ENCODE peak calls at places on chromosome 4, in nine cellular contexts. One of them, this sample, is unnamed. For H3K4me1, the result is how much of the 10 kb centered on the place peaks cover.

GRCh38 chr4:2762048-2762447 is 5.9 kb upstream of the TNIP2 start:
- DNase-seq in aorta: no peak
- DNase-seq in heart right ventricle: no peak
- DNase-seq in A549: no peak
- DNase-seq in Peyer's patch: no peak
- DNase-seq in ascending aorta: no peak
- DNase-seq in psoas muscle: no peak
- DNase-seq in fibroblast of lung: no peak
- DNase-seq in vagina: no peak
- DNase-seq in this sample: peak

GRCh38 chr4:71188197-71188625 is 150.6 kb upstream of the SLC4A4 start:
- DNase-seq in Peyer's patch: no peak
- DNase-seq in vagina: no peak
- DNase-seq in heart right ventricle: no peak
- DNase-seq in ascending aorta: no peak
- DNase-seq in psoas muscle: no peak
- DNase-seq in fibroblast of lung: no peak
- DNase-seq in aorta: no peak
- DNase-seq in A549: no peak
- DNase-seq in this sample: no peak

GRCh38 chr4:80385397-80386280 is 50.1 kb downstream of the CFAP299 start:
- DNase-seq in heart right ventricle: no peak
- DNase-seq in fibroblast of lung: no peak
- DNase-seq in Peyer's patch: no peak
- DNase-seq in A549: no peak
- DNase-seq in ascending aorta: no peak
- DNase-seq in psoas muscle: no peak
- DNase-seq in aorta: no peak
- DNase-seq in vagina: no peak
- DNase-seq in this sample: no peak

GRCh38 chr4:15868065-15868464 is 70.5 kb downstream of the FGFBP1 start:
- DNase-seq in fibroblast of lung: peak
- DNase-seq in heart right ventricle: no peak
- DNase-seq in psoas muscle: no peak
- DNase-seq in Peyer's patch: no peak
- DNase-seq in A549: peak
- DNase-seq in vagina: no peak
- DNase-seq in aorta: no peak
- DNase-seq in ascending aorta: no peak
- DNase-seq in this sample: no peak

GRCh38 chr4:81314196-81314896 is 99.3 kb upstream of the PRKG2 start:
- DNase-seq in heart right ventricle: peak
- DNase-seq in Peyer's patch: peak
- DNase-seq in psoas muscle: no peak
- DNase-seq in A549: peak
- DNase-seq in aorta: no peak
- DNase-seq in vagina: no peak
- DNase-seq in ascending aorta: no peak
- DNase-seq in fibroblast of lung: no peak
- DNase-seq in this sample: no peak

GRCh38 chr4:185921583-185922555 is 109.9 kb upstream of the SORBS2 start:
- DNase-seq in fibroblast of lung: peak
- DNase-seq in vagina: no peak
- DNase-seq in A549: no peak
- DNase-seq in psoas muscle: no peak
- DNase-seq in aorta: no peak
- DNase-seq in Peyer's patch: no peak
- DNase-seq in ascending aorta: no peak
- DNase-seq in heart right ventricle: no peak
- DNase-seq in this sample: no peak

GRCh38 chr4:4320951-4321714 is 31.1 kb downstream of the ZBTB49 start:
- DNase-seq in ascending aorta: no peak
- DNase-seq in fibroblast of lung: no peak
- DNase-seq in heart right ventricle: no peak
- DNase-seq in aorta: no peak
- DNase-seq in Peyer's patch: peak
- DNase-seq in vagina: no peak
- DNase-seq in psoas muscle: no peak
- DNase-seq in A549: no peak
- DNase-seq in this sample: peak

GRCh38 chr4:183444953-183445543 is 612 bp downstream of the CDKN2AIP start:
- DNase-seq in vagina: no peak
- DNase-seq in Peyer's patch: peak
- DNase-seq in aorta: peak
- DNase-seq in A549: no peak
- DNase-seq in fibroblast of lung: peak
- DNase-seq in ascending aorta: no peak
- DNase-seq in psoas muscle: no peak
- DNase-seq in heart right ventricle: peak
- DNase-seq in this sample: peak

GRCh38 chr4:105588252-105588651 is 35.8 kb downstream of the ARHGEF38 start:
- DNase-seq in fibroblast of lung: no peak
- DNase-seq in A549: no peak
- DNase-seq in Peyer's patch: no peak
- DNase-seq in psoas muscle: no peak
- DNase-seq in vagina: no peak
- DNase-seq in heart right ventricle: no peak
- DNase-seq in ascending aorta: no peak
- DNase-seq in aorta: no peak
- DNase-seq in this sample: no peak

GRCh38 chr4:40058121-40058520 is 1.5 kb downstream of the N4BP2 start:
- DNase-seq in heart right ventricle: no peak
- DNase-seq in ascending aorta: no peak
- DNase-seq in vagina: no peak
- DNase-seq in A549: no peak
- DNase-seq in Peyer's patch: no peak
- DNase-seq in psoas muscle: no peak
- DNase-seq in fibroblast of lung: no peak
- DNase-seq in aorta: no peak
- DNase-seq in this sample: no peak

GRCh38 chr4:100736651-100737450 is 219.0 kb upstream of the EMCN start:
- DNase-seq in heart right ventricle: peak
- DNase-seq in Peyer's patch: no peak
- DNase-seq in aorta: no peak
- DNase-seq in fibroblast of lung: peak
- DNase-seq in A549: peak
- DNase-seq in ascending aorta: no peak
- DNase-seq in vagina: no peak
- DNase-seq in psoas muscle: no peak
- DNase-seq in this sample: no peak

GRCh38 chr4:158446106-158446505 is 75.6 kb upstream of the RXFP1 start:
- DNase-seq in Peyer's patch: no peak
- DNase-seq in fibroblast of lung: peak
- DNase-seq in vagina: no peak
- DNase-seq in A549: peak
- DNase-seq in psoas muscle: no peak
- DNase-seq in aorta: no peak
- DNase-seq in ascending aorta: no peak
- DNase-seq in heart right ventricle: no peak
- DNase-seq in this sample: no peak

GRCh38 chr4:109945056-109945455 is 32.4 kb downstream of the EGF start:
- DNase-seq in psoas muscle: no peak
- DNase-seq in A549: peak
- DNase-seq in heart right ventricle: no peak
- DNase-seq in aorta: no peak
- DNase-seq in vagina: no peak
- DNase-seq in fibroblast of lung: no peak
- DNase-seq in ascending aorta: no peak
- DNase-seq in Peyer's patch: no peak
- DNase-seq in this sample: no peak

GRCh38 chr4:38145033-38145673 is 185.0 kb downstream of the PTTG2 start:
- DNase-seq in aorta: no peak
- DNase-seq in A549: no peak
- DNase-seq in psoas muscle: no peak
- DNase-seq in vagina: no peak
- DNase-seq in Peyer's patch: no peak
- DNase-seq in heart right ventricle: no peak
- DNase-seq in fibroblast of lung: no peak
- DNase-seq in ascending aorta: no peak
- DNase-seq in this sample: no peak

GRCh38 chr4:41537267-41537890 is 578 bp upstream of the LIMCH1 start:
- DNase-seq in Peyer's patch: no peak
- DNase-seq in heart right ventricle: no peak
- DNase-seq in vagina: no peak
- DNase-seq in aorta: no peak
- DNase-seq in fibroblast of lung: peak
- DNase-seq in ascending aorta: no peak
- DNase-seq in psoas muscle: no peak
- DNase-seq in A549: no peak
- DNase-seq in this sample: no peak

DNA sequence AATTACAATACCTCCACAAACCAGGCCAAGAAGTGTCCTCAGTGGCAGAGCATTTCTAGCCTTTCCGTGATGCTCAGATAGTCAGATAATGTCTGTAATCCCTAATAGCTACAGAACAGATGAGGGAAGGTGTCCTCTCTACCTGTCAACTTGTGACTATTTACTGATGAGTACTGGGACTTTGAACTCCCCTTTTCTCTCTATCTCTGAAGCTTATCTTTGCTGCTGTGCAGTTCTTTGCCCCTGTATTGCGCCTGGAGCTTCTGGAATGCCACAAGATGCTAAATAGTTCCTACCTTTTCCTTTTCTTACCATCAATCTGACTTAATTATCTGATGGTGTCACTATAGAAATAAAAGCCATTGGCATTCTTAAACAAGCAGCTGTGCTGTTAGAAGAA is 30.5 kb downstream of the FGF2 start:
- DNase-seq in heart right ventricle: no peak
- DNase-seq in Peyer's patch: no peak
- DNase-seq in vagina: no peak
- DNase-seq in ascending aorta: no peak
- DNase-seq in fibroblast of lung: no peak
- DNase-seq in A549: no peak
- DNase-seq in aorta: no peak
- DNase-seq in psoas muscle: no peak
- DNase-seq in this sample: no peak
- H3K4me1 ChIP-seq in heart right ventricle: under half
- H3K4me1 ChIP-seq in Peyer's patch: under half
- H3K4me1 ChIP-seq in vagina: under half
- H3K4me1 ChIP-seq in ascending aorta: under half
- H3K4me1 ChIP-seq in fibroblast of lung: under half
- H3K4me1 ChIP-seq in A549: half or more
- H3K4me1 ChIP-seq in aorta: under half
- H3K4me1 ChIP-seq in psoas muscle: under half
- H3K4me1 ChIP-seq in this sample: under half

GRCh38 chr4:1241466-1241935 is 7.4 kb downstream of the CTBP1 start:
- DNase-seq in vagina: no peak
- DNase-seq in fibroblast of lung: no peak
- DNase-seq in Peyer's patch: peak
- DNase-seq in psoas muscle: no peak
- DNase-seq in A549: no peak
- DNase-seq in ascending aorta: no peak
- DNase-seq in heart right ventricle: no peak
- DNase-seq in aorta: no peak
- DNase-seq in this sample: no peak
- H3K4me1 ChIP-seq in vagina: half or more
- H3K4me1 ChIP-seq in fibroblast of lung: under half
- H3K4me1 ChIP-seq in Peyer's patch: under half
- H3K4me1 ChIP-seq in psoas muscle: half or more
- H3K4me1 ChIP-seq in A549: under half
- H3K4me1 ChIP-seq in ascending aorta: under half
- H3K4me1 ChIP-seq in heart right ventricle: half or more
- H3K4me1 ChIP-seq in aorta: under half
- H3K4me1 ChIP-seq in this sample: under half

GRCh38 chr4:10005632-10006031 is 15.7 kb downstream of the SLC2A9 start:
- DNase-seq in psoas muscle: no peak
- DNase-seq in vagina: no peak
- DNase-seq in heart right ventricle: no peak
- DNase-seq in aorta: no peak
- DNase-seq in A549: no peak
- DNase-seq in ascending aorta: no peak
- DNase-seq in Peyer's patch: no peak
- DNase-seq in fibroblast of lung: no peak
- DNase-seq in this sample: no peak

GRCh38 chr4:10007772-10008171 is 13.5 kb downstream of the SLC2A9 start:
- DNase-seq in A549: no peak
- DNase-seq in heart right ventricle: peak
- DNase-seq in psoas muscle: no peak
- DNase-seq in aorta: no peak
- DNase-seq in Peyer's patch: no peak
- DNase-seq in ascending aorta: no peak
- DNase-seq in vagina: no peak
- DNase-seq in fibroblast of lung: no peak
- DNase-seq in this sample: no peak

GRCh38 chr4:10007436-10007740 is 13.9 kb downstream of the SLC2A9 start:
- DNase-seq in Peyer's patch: no peak
- DNase-seq in vagina: no peak
- DNase-seq in aorta: no peak
- DNase-seq in A549: no peak
- DNase-seq in psoas muscle: no peak
- DNase-seq in ascending aorta: no peak
- DNase-seq in heart right ventricle: no peak
- DNase-seq in fibroblast of lung: no peak
- DNase-seq in this sample: no peak

GRCh38 chr4:10006604-10007435 is 14.5 kb downstream of the SLC2A9 start:
- DNase-seq in ascending aorta: no peak
- DNase-seq in vagina: no peak
- DNase-seq in A549: peak
- DNase-seq in aorta: peak
- DNase-seq in fibroblast of lung: peak
- DNase-seq in heart right ventricle: no peak
- DNase-seq in Peyer's patch: peak
- DNase-seq in psoas muscle: no peak
- DNase-seq in this sample: no peak

GRCh38 chr4:10006236-10006603 is 15.1 kb downstream of the SLC2A9 start:
- DNase-seq in psoas muscle: no peak
- DNase-seq in aorta: peak
- DNase-seq in fibroblast of lung: peak
- DNase-seq in A549: peak
- DNase-seq in ascending aorta: no peak
- DNase-seq in Peyer's patch: peak
- DNase-seq in heart right ventricle: peak
- DNase-seq in vagina: no peak
- DNase-seq in this sample: peak
- H3K4me1 ChIP-seq in psoas muscle: under half
- H3K4me1 ChIP-seq in aorta: under half
- H3K4me1 ChIP-seq in fibroblast of lung: under half
- H3K4me1 ChIP-seq in A549: under half
- H3K4me1 ChIP-seq in ascending aorta: under half
- H3K4me1 ChIP-seq in Peyer's patch: under half
- H3K4me1 ChIP-seq in heart right ventricle: under half
- H3K4me1 ChIP-seq in vagina: under half
- H3K4me1 ChIP-seq in this sample: under half

DNA sequence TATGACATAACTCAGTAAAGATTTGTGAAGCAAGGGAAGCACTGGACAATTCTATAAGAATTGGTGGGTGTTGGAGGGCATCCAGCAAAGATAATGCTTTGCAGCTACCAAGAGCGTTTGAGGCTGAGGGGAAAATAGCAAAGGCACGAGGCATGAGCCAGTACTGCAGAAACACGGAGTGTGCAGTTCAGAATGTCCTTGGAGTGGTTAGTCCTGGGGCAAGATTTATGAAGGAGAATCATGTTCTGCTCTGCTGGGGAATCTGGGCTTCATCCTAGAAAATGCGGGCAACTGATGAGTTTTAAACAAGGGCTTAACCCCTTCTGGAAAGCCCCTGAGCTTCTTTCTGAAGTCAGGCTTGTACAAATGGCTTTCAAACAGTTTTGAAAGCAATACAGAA is 452.5 kb downstream of the IL15 start:
- DNase-seq in vagina: no peak
- DNase-seq in Peyer's patch: no peak
- DNase-seq in heart right ventricle: no peak
- DNase-seq in fibroblast of lung: peak
- DNase-seq in A549: no peak
- DNase-seq in psoas muscle: no peak
- DNase-seq in aorta: no peak
- DNase-seq in ascending aorta: no peak
- DNase-seq in this sample: peak
- H3K4me1 ChIP-seq in vagina: under half
- H3K4me1 ChIP-seq in Peyer's patch: under half
- H3K4me1 ChIP-seq in heart right ventricle: under half
- H3K4me1 ChIP-seq in fibroblast of lung: under half
- H3K4me1 ChIP-seq in A549: under half
- H3K4me1 ChIP-seq in psoas muscle: under half
- H3K4me1 ChIP-seq in aorta: under half
- H3K4me1 ChIP-seq in ascending aorta: under half
- H3K4me1 ChIP-seq in this sample: under half

This sample was measured in sigmoid colon.